ENCODE peak calls at places on chromosome 1, in ten cellular contexts. One of them, this sample, is unnamed.

GRCh38 chr1:218346391-218347204 is 1.5 kb downstream of the TGFB2 start:
- DNase-seq in AG04450: no peak
- DNase-seq in sigmoid colon: peak; percentile 78
- DNase-seq in fibroblast of pulmonary artery: peak; percentile 45
- DNase-seq in Caco-2: no peak
- DNase-seq in tibial artery: no peak
- DNase-seq in NT2/D1: no peak
- DNase-seq in body of pancreas: peak; percentile 18
- DNase-seq in epithelial cell of esophagus: peak; percentile 27
- DNase-seq in CD8-positive, alpha-beta T cell: no peak
- DNase-seq in this sample: no peak

GRCh38 chr1:30605441-30605920 is 117.9 kb downstream of the MATN1 start:
- DNase-seq in body of pancreas: no peak
- DNase-seq in Caco-2: no peak
- DNase-seq in fibroblast of pulmonary artery: no peak
- DNase-seq in tibial artery: no peak
- DNase-seq in CD8-positive, alpha-beta T cell: no peak
- DNase-seq in epithelial cell of esophagus: no peak
- DNase-seq in NT2/D1: no peak
- DNase-seq in sigmoid colon: no peak
- DNase-seq in AG04450: no peak
- DNase-seq in this sample: no peak

GRCh38 chr1:153532161-153532560 is 3.6 kb downstream of the S100A6 start:
- DNase-seq in CD8-positive, alpha-beta T cell: peak; percentile 34
- DNase-seq in NT2/D1: no peak
- DNase-seq in body of pancreas: no peak
- DNase-seq in tibial artery: no peak
- DNase-seq in fibroblast of pulmonary artery: no peak
- DNase-seq in Caco-2: no peak
- DNase-seq in AG04450: no peak
- DNase-seq in epithelial cell of esophagus: no peak
- DNase-seq in sigmoid colon: peak; percentile 41
- DNase-seq in this sample: no peak

GRCh38 chr1:32742132-32742947 is 39.8 kb upstream of the SYNC start:
- DNase-seq in AG04450: no peak
- DNase-seq in tibial artery: no peak
- DNase-seq in body of pancreas: peak; percentile 63
- DNase-seq in Caco-2: no peak
- DNase-seq in fibroblast of pulmonary artery: no peak
- DNase-seq in NT2/D1: no peak
- DNase-seq in epithelial cell of esophagus: no peak
- DNase-seq in CD8-positive, alpha-beta T cell: no peak
- DNase-seq in sigmoid colon: no peak
- DNase-seq in this sample: no peak

GRCh38 chr1:30642391-30643120 is 80.8 kb downstream of the MATN1 start:
- DNase-seq in CD8-positive, alpha-beta T cell: no peak
- DNase-seq in sigmoid colon: peak; percentile 55
- DNase-seq in AG04450: no peak
- DNase-seq in body of pancreas: no peak
- DNase-seq in tibial artery: no peak
- DNase-seq in NT2/D1: no peak
- DNase-seq in epithelial cell of esophagus: no peak
- DNase-seq in fibroblast of pulmonary artery: no peak
- DNase-seq in Caco-2: no peak
- DNase-seq in this sample: no peak

GRCh38 chr1:219401723-219402431 is 211.0 kb downstream of the ZC3H11B start:
- DNase-seq in epithelial cell of esophagus: no peak
- DNase-seq in tibial artery: no peak
- DNase-seq in AG04450: no peak
- DNase-seq in CD8-positive, alpha-beta T cell: no peak
- DNase-seq in sigmoid colon: no peak
- DNase-seq in body of pancreas: no peak
- DNase-seq in Caco-2: no peak
- DNase-seq in fibroblast of pulmonary artery: no peak
- DNase-seq in NT2/D1: no peak
- DNase-seq in this sample: no peak

GRCh38 chr1:29736582-29737188 is 500.4 kb downstream of the PTPRU start:
- DNase-seq in AG04450: peak; percentile 18
- DNase-seq in Caco-2: no peak
- DNase-seq in body of pancreas: peak; percentile 19
- DNase-seq in sigmoid colon: no peak
- DNase-seq in NT2/D1: peak; percentile 77
- DNase-seq in tibial artery: peak; percentile 28
- DNase-seq in fibroblast of pulmonary artery: peak; percentile 76
- DNase-seq in CD8-positive, alpha-beta T cell: no peak
- DNase-seq in epithelial cell of esophagus: peak; percentile 72
- DNase-seq in this sample: peak; percentile 46

GRCh38 chr1:229768232-229768631 is 142.2 kb downstream of the URB2 start:
- DNase-seq in Caco-2: no peak
- DNase-seq in AG04450: no peak
- DNase-seq in body of pancreas: no peak
- DNase-seq in fibroblast of pulmonary artery: no peak
- DNase-seq in tibial artery: no peak
- DNase-seq in sigmoid colon: no peak
- DNase-seq in epithelial cell of esophagus: no peak
- DNase-seq in NT2/D1: no peak
- DNase-seq in CD8-positive, alpha-beta T cell: no peak
- DNase-seq in this sample: no peak

GRCh38 chr1:174991473-174991872 is 8.3 kb upstream of the CACYBP start:
- DNase-seq in Caco-2: no peak
- DNase-seq in body of pancreas: no peak
- DNase-seq in AG04450: no peak
- DNase-seq in fibroblast of pulmonary artery: no peak
- DNase-seq in sigmoid colon: no peak
- DNase-seq in epithelial cell of esophagus: no peak
- DNase-seq in CD8-positive, alpha-beta T cell: no peak
- DNase-seq in tibial artery: no peak
- DNase-seq in NT2/D1: no peak
- DNase-seq in this sample: no peak

GRCh38 chr1:174988539-174988938 is 11.2 kb upstream of the CACYBP start:
- DNase-seq in epithelial cell of esophagus: no peak
- DNase-seq in body of pancreas: no peak
- DNase-seq in sigmoid colon: no peak
- DNase-seq in AG04450: no peak
- DNase-seq in CD8-positive, alpha-beta T cell: no peak
- DNase-seq in NT2/D1: no peak
- DNase-seq in fibroblast of pulmonary artery: no peak
- DNase-seq in tibial artery: no peak
- DNase-seq in Caco-2: no peak
- DNase-seq in this sample: no peak

GRCh38 chr1:174990382-174990999 is 9.3 kb upstream of the CACYBP start:
- DNase-seq in epithelial cell of esophagus: peak; percentile 16
- DNase-seq in NT2/D1: no peak
- DNase-seq in AG04450: no peak
- DNase-seq in Caco-2: no peak
- DNase-seq in tibial artery: no peak
- DNase-seq in sigmoid colon: no peak
- DNase-seq in body of pancreas: no peak
- DNase-seq in fibroblast of pulmonary artery: peak; percentile 27
- DNase-seq in CD8-positive, alpha-beta T cell: no peak
- DNase-seq in this sample: no peak

GRCh38 chr1:174988986-174989385 is 10.8 kb upstream of the CACYBP start:
- DNase-seq in epithelial cell of esophagus: no peak
- DNase-seq in CD8-positive, alpha-beta T cell: no peak
- DNase-seq in Caco-2: no peak
- DNase-seq in NT2/D1: no peak
- DNase-seq in tibial artery: no peak
- DNase-seq in sigmoid colon: no peak
- DNase-seq in AG04450: no peak
- DNase-seq in body of pancreas: no peak
- DNase-seq in fibroblast of pulmonary artery: no peak
- DNase-seq in this sample: no peak

DNA sequence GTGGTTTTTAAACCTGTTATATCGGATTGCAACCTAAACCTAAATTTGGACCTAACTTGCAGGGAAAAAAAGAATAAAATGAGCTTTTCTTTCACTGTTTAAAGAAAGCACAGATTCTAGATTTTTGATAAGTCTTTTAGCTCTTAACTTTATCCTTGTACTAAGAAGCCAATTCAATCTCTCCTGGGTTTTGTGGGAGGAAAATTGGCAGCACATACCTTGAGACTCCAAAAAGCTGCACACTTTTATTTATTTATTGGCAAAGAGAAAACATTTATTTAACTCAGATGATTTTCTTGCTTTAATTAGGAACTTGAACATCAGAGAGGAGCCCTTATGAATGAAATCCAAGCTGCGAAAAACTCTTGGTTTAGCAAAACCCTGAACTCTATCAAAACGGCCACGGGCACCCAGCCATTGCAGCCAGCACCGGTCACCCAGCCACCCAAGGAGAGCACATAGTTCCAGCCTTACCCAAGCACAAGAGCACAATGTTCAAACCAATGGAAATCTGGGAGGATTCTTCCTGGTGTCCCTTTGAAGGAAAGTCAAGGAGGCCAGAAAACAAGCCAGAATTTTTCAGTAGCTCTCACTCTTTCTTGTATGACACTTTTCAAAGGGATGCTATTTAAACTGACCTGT is 10.1 kb upstream of the CACYBP start:
- DNase-seq in AG04450: no peak
- DNase-seq in fibroblast of pulmonary artery: no peak
- DNase-seq in sigmoid colon: no peak
- DNase-seq in Caco-2: no peak
- DNase-seq in epithelial cell of esophagus: no peak
- DNase-seq in NT2/D1: no peak
- DNase-seq in body of pancreas: no peak
- DNase-seq in CD8-positive, alpha-beta T cell: no peak
- DNase-seq in tibial artery: peak; percentile 54
- DNase-seq in this sample: no peak
- H3K4me3 ChIP-seq in AG04450: no peak overlapping the region
- H3K4me3 ChIP-seq in fibroblast of pulmonary artery: no peak overlapping the region
- H3K4me3 ChIP-seq in sigmoid colon: no peak overlapping the region
- H3K4me3 ChIP-seq in Caco-2: no peak overlapping the region
- H3K4me3 ChIP-seq in epithelial cell of esophagus: no peak overlapping the region
- H3K4me3 ChIP-seq in NT2/D1: no peak overlapping the region
- H3K4me3 ChIP-seq in body of pancreas: no peak overlapping the region
- H3K4me3 ChIP-seq in CD8-positive, alpha-beta T cell: peak overlapping the region; percentile 14
- H3K4me3 ChIP-seq in tibial artery: peak overlapping the region; percentile 54
- H3K4me3 ChIP-seq in this sample: no peak overlapping the region

GRCh38 chr1:45327644-45328515 is 1.2 kb downstream of the HPDL start:
- DNase-seq in CD8-positive, alpha-beta T cell: no peak
- DNase-seq in epithelial cell of esophagus: no peak
- DNase-seq in Caco-2: peak; percentile 61
- DNase-seq in sigmoid colon: no peak
- DNase-seq in body of pancreas: no peak
- DNase-seq in fibroblast of pulmonary artery: no peak
- DNase-seq in tibial artery: no peak
- DNase-seq in NT2/D1: no peak
- DNase-seq in AG04450: no peak
- DNase-seq in this sample: no peak
- H3K4me3 ChIP-seq in CD8-positive, alpha-beta T cell: peak overlapping the region; percentile 84
- H3K4me3 ChIP-seq in epithelial cell of esophagus: no peak overlapping the region
- H3K4me3 ChIP-seq in Caco-2: peak overlapping the region; percentile 98
- H3K4me3 ChIP-seq in sigmoid colon: no peak overlapping the region
- H3K4me3 ChIP-seq in body of pancreas: no peak overlapping the region
- H3K4me3 ChIP-seq in fibroblast of pulmonary artery: no peak overlapping the region
- H3K4me3 ChIP-seq in tibial artery: peak overlapping the region; percentile 59
- H3K4me3 ChIP-seq in NT2/D1: no peak overlapping the region
- H3K4me3 ChIP-seq in AG04450: no peak overlapping the region
- H3K4me3 ChIP-seq in this sample: peak overlapping the region; percentile 62

GRCh38 chr1:117757668-117758067 is 151.8 kb downstream of the TENT5C start:
- DNase-seq in NT2/D1: no peak
- DNase-seq in CD8-positive, alpha-beta T cell: no peak
- DNase-seq in fibroblast of pulmonary artery: peak; percentile 19
- DNase-seq in body of pancreas: no peak
- DNase-seq in AG04450: no peak
- DNase-seq in tibial artery: no peak
- DNase-seq in Caco-2: no peak
- DNase-seq in sigmoid colon: no peak
- DNase-seq in epithelial cell of esophagus: no peak
- DNase-seq in this sample: no peak

GRCh38 chr1:117754061-117754969 is 148.5 kb downstream of the TENT5C start:
- DNase-seq in AG04450: peak; percentile 7
- DNase-seq in fibroblast of pulmonary artery: peak; percentile 73
- DNase-seq in NT2/D1: peak; percentile 84
- DNase-seq in tibial artery: peak; percentile 53
- DNase-seq in body of pancreas: peak; percentile 82
- DNase-seq in CD8-positive, alpha-beta T cell: peak; percentile 27
- DNase-seq in sigmoid colon: no peak
- DNase-seq in Caco-2: peak; percentile 65
- DNase-seq in epithelial cell of esophagus: peak; percentile 67
- DNase-seq in this sample: peak; percentile 57

GRCh38 chr1:117758444-117759316 is 152.8 kb downstream of the TENT5C start:
- DNase-seq in Caco-2: peak; percentile 75
- DNase-seq in CD8-positive, alpha-beta T cell: peak; percentile 46
- DNase-seq in fibroblast of pulmonary artery: peak; percentile 89
- DNase-seq in NT2/D1: peak; percentile 95
- DNase-seq in sigmoid colon: peak; percentile 85
- DNase-seq in epithelial cell of esophagus: peak; percentile 78
- DNase-seq in body of pancreas: peak; percentile 84
- DNase-seq in AG04450: peak; percentile 69
- DNase-seq in tibial artery: peak; percentile 71
- DNase-seq in this sample: peak; percentile 79

GRCh38 chr1:117753232-117753631 is 147.4 kb downstream of the TENT5C start:
- DNase-seq in CD8-positive, alpha-beta T cell: no peak
- DNase-seq in epithelial cell of esophagus: no peak
- DNase-seq in body of pancreas: no peak
- DNase-seq in sigmoid colon: no peak
- DNase-seq in tibial artery: no peak
- DNase-seq in NT2/D1: no peak
- DNase-seq in AG04450: no peak
- DNase-seq in fibroblast of pulmonary artery: no peak
- DNase-seq in Caco-2: no peak
- DNase-seq in this sample: no peak

DNA sequence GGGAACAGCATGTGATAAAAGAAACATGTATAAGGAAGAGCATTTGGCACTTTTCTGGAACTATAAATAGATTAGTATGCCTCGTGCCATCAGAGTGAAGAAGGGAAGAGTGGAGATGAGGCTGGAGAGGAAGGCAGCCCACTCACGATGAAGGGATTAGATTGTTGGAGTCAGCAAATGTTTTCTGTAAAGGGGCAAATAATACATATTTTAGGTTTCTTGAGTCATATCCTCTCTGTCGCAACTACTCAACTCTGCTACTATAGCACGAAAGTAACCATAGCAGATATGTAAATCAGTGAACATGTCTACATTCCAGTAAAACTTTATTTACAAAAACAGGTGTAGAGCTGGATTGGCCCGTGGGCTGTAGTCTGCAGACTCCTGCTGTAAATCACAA is 147.8 kb downstream of the TENT5C start:
- DNase-seq in tibial artery: no peak
- DNase-seq in sigmoid colon: no peak
- DNase-seq in Caco-2: no peak
- DNase-seq in epithelial cell of esophagus: peak; percentile 50
- DNase-seq in body of pancreas: no peak
- DNase-seq in fibroblast of pulmonary artery: peak; percentile 81
- DNase-seq in NT2/D1: no peak
- DNase-seq in CD8-positive, alpha-beta T cell: no peak
- DNase-seq in AG04450: peak; percentile 39
- DNase-seq in this sample: peak; percentile 14
- H3K4me3 ChIP-seq in tibial artery: peak overlapping the region; percentile 27
- H3K4me3 ChIP-seq in sigmoid colon: no peak overlapping the region
- H3K4me3 ChIP-seq in Caco-2: no peak overlapping the region
- H3K4me3 ChIP-seq in epithelial cell of esophagus: no peak overlapping the region
- H3K4me3 ChIP-seq in body of pancreas: no peak overlapping the region
- H3K4me3 ChIP-seq in fibroblast of pulmonary artery: peak overlapping the region; percentile 21
- H3K4me3 ChIP-seq in NT2/D1: no peak overlapping the region
- H3K4me3 ChIP-seq in CD8-positive, alpha-beta T cell: no peak overlapping the region
- H3K4me3 ChIP-seq in AG04450: no peak overlapping the region
- H3K4me3 ChIP-seq in this sample: peak overlapping the region; percentile 26

GRCh38 chr1:186813420-186813819 is 15.3 kb upstream of the PLA2G4A start:
- DNase-seq in tibial artery: no peak
- DNase-seq in fibroblast of pulmonary artery: no peak
- DNase-seq in epithelial cell of esophagus: peak; percentile 59
- DNase-seq in NT2/D1: no peak
- DNase-seq in body of pancreas: no peak
- DNase-seq in Caco-2: no peak
- DNase-seq in AG04450: no peak
- DNase-seq in sigmoid colon: no peak
- DNase-seq in CD8-positive, alpha-beta T cell: no peak
- DNase-seq in this sample: no peak

GRCh38 chr1:186819563-186819962 is 9.2 kb upstream of the PLA2G4A start:
- DNase-seq in AG04450: no peak
- DNase-seq in NT2/D1: no peak
- DNase-seq in tibial artery: no peak
- DNase-seq in sigmoid colon: no peak
- DNase-seq in epithelial cell of esophagus: no peak
- DNase-seq in CD8-positive, alpha-beta T cell: no peak
- DNase-seq in fibroblast of pulmonary artery: no peak
- DNase-seq in Caco-2: no peak
- DNase-seq in body of pancreas: no peak
- DNase-seq in this sample: no peak

DNA sequence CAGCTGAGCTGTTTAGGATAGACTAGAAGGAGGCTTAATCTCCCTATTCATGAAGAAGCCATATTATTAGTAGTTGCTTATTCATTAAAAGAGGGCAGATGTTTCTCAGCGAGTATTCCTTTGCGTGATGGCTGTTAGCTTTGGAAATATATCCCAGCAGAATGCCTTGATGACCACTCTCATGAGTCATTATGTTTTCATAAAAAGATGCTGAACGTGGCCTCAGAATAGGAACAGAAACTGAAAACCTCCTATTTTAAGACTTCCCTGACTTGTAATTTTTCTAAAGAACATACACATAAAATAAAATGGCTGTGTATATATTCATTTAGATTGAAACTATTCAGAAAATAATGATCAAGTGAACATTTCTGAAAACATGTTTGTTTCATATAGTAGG is 9.6 kb upstream of the PLA2G4A start:
- DNase-seq in epithelial cell of esophagus: peak; percentile 13
- DNase-seq in tibial artery: no peak
- DNase-seq in body of pancreas: no peak
- DNase-seq in Caco-2: no peak
- DNase-seq in AG04450: peak; percentile 45
- DNase-seq in fibroblast of pulmonary artery: peak; percentile 55
- DNase-seq in NT2/D1: no peak
- DNase-seq in sigmoid colon: no peak
- DNase-seq in CD8-positive, alpha-beta T cell: no peak
- DNase-seq in this sample: peak; percentile 87
- H3K4me3 ChIP-seq in epithelial cell of esophagus: no peak overlapping the region
- H3K4me3 ChIP-seq in tibial artery: no peak overlapping the region
- H3K4me3 ChIP-seq in body of pancreas: no peak overlapping the region
- H3K4me3 ChIP-seq in Caco-2: no peak overlapping the region
- H3K4me3 ChIP-seq in AG04450: no peak overlapping the region
- H3K4me3 ChIP-seq in fibroblast of pulmonary artery: no peak overlapping the region
- H3K4me3 ChIP-seq in NT2/D1: no peak overlapping the region
- H3K4me3 ChIP-seq in sigmoid colon: no peak overlapping the region
- H3K4me3 ChIP-seq in CD8-positive, alpha-beta T cell: no peak overlapping the region
- H3K4me3 ChIP-seq in this sample: no peak overlapping the region

This sample was measured in brain microvascular endothelial cell.